ENCODE peak calls at places on chromosome 12, in five cellular contexts. One of them, this sample, is unnamed.

GRCh38 chr12:108116254-108116653 is 12.8 kb upstream of the WSCD2 start:
- DNase-seq in fibroblast of lung: no peak
- DNase-seq in HCT116: no peak
- DNase-seq in aorta: no peak
- DNase-seq in PC-3: no peak
- DNase-seq in this sample: no peak

GRCh38 chr12:58364389-58365086 is 423.2 kb downstream of the ATP23 start:
- DNase-seq in fibroblast of lung: peak; percentile 98
- DNase-seq in HCT116: peak; percentile 12
- DNase-seq in aorta: no peak
- DNase-seq in PC-3: peak; percentile 98
- DNase-seq in this sample: peak; percentile 86

GRCh38 chr12:123243851-123244250 is 10.6 kb downstream of the MTRFR start:
- DNase-seq in fibroblast of lung: no peak
- DNase-seq in HCT116: no peak
- DNase-seq in aorta: no peak
- DNase-seq in PC-3: no peak
- DNase-seq in this sample: no peak

GRCh38 chr12:65004270-65004669 is 116.8 kb downstream of the WIF1 start:
- DNase-seq in fibroblast of lung: no peak
- DNase-seq in HCT116: no peak
- DNase-seq in aorta: no peak
- DNase-seq in PC-3: peak; percentile 51
- DNase-seq in this sample: no peak

GRCh38 chr12:54401127-54401526 is 16.6 kb upstream of the ZNF385A start:
- DNase-seq in fibroblast of lung: no peak
- DNase-seq in HCT116: no peak
- DNase-seq in aorta: no peak
- DNase-seq in PC-3: no peak
- DNase-seq in this sample: no peak

GRCh38 chr12:63945777-63946176 is 101.3 kb downstream of the SRGAP1 start:
- DNase-seq in fibroblast of lung: no peak
- DNase-seq in HCT116: no peak
- DNase-seq in aorta: no peak
- DNase-seq in PC-3: no peak
- DNase-seq in this sample: no peak

GRCh38 chr12:114512351-114512750 is 106.4 kb upstream of the TBX5 start:
- DNase-seq in fibroblast of lung: no peak
- DNase-seq in HCT116: no peak
- DNase-seq in aorta: no peak
- DNase-seq in PC-3: no peak
- DNase-seq in this sample: no peak

GRCh38 chr12:57091633-57092528 is 3.0 kb downstream of the NAB2 start:
- DNase-seq in fibroblast of lung: no peak
- DNase-seq in HCT116: no peak
- DNase-seq in aorta: no peak
- DNase-seq in PC-3: no peak
- DNase-seq in this sample: peak; percentile 51

GRCh38 chr12:113136128-113136989 is 798 bp upstream of the RASAL1 start:
- DNase-seq in fibroblast of lung: no peak
- DNase-seq in HCT116: peak; percentile 22
- DNase-seq in aorta: no peak
- DNase-seq in PC-3: no peak
- DNase-seq in this sample: no peak

GRCh38 chr12:85191-85666 is 18.7 kb downstream of the IQSEC3 start:
- DNase-seq in fibroblast of lung: no peak
- DNase-seq in HCT116: no peak
- DNase-seq in aorta: no peak
- DNase-seq in PC-3: no peak
- DNase-seq in this sample: no peak

GRCh38 chr12:57609781-57610552 is 1.3 kb upstream of the ARHGEF25 start:
- DNase-seq in fibroblast of lung: no peak
- DNase-seq in HCT116: no peak
- DNase-seq in aorta: no peak
- DNase-seq in PC-3: no peak
- DNase-seq in this sample: no peak

GRCh38 chr12:85820117-85820516 is 16.1 kb downstream of the RASSF9 start:
- DNase-seq in fibroblast of lung: peak; percentile 15
- DNase-seq in HCT116: no peak
- DNase-seq in aorta: no peak
- DNase-seq in PC-3: no peak
- DNase-seq in this sample: no peak

GRCh38 chr12:82608706-82609105 is 78.0 kb upstream of the TMTC2 start:
- DNase-seq in fibroblast of lung: peak; percentile 4
- DNase-seq in HCT116: no peak
- DNase-seq in aorta: no peak
- DNase-seq in PC-3: peak; percentile 80
- DNase-seq in this sample: no peak

GRCh38 chr12:115149685-115150378 is 465.9 kb upstream of the TBX3 start:
- DNase-seq in fibroblast of lung: peak; percentile 95
- DNase-seq in HCT116: no peak
- DNase-seq in aorta: no peak
- DNase-seq in PC-3: peak; percentile 79
- DNase-seq in this sample: no peak

GRCh38 chr12:67698711-67699603 is 50.4 kb downstream of the DYRK2 start:
- DNase-seq in fibroblast of lung: peak; percentile 40
- DNase-seq in HCT116: no peak
- DNase-seq in aorta: no peak
- DNase-seq in PC-3: peak; percentile 53
- DNase-seq in this sample: no peak
- H3K4me3 ChIP-seq in fibroblast of lung: peak overlapping the region; percentile 45
- H3K4me3 ChIP-seq in HCT116: no peak overlapping the region
- H3K4me3 ChIP-seq in aorta: peak overlapping the region; percentile 79
- H3K4me3 ChIP-seq in PC-3: peak overlapping the region; percentile 14
- H3K4me3 ChIP-seq in this sample: no peak overlapping the region

GRCh38 chr12:132438726-132439125 is 51.2 kb upstream of the FBRSL1 start:
- DNase-seq in fibroblast of lung: no peak
- DNase-seq in HCT116: no peak
- DNase-seq in aorta: no peak
- DNase-seq in PC-3: no peak
- DNase-seq in this sample: no peak

GRCh38 chr12:132437252-132438138 is 52.5 kb upstream of the FBRSL1 start:
- DNase-seq in fibroblast of lung: no peak
- DNase-seq in HCT116: no peak
- DNase-seq in aorta: no peak
- DNase-seq in PC-3: no peak
- DNase-seq in this sample: no peak

GRCh38 chr12:132438139-132438700 is 51.7 kb upstream of the FBRSL1 start:
- DNase-seq in fibroblast of lung: no peak
- DNase-seq in HCT116: no peak
- DNase-seq in aorta: no peak
- DNase-seq in PC-3: no peak
- DNase-seq in this sample: no peak

GRCh38 chr12:132436791-132437251 is 53.1 kb upstream of the FBRSL1 start:
- DNase-seq in fibroblast of lung: no peak
- DNase-seq in HCT116: no peak
- DNase-seq in aorta: no peak
- DNase-seq in PC-3: no peak
- DNase-seq in this sample: no peak

DNA sequence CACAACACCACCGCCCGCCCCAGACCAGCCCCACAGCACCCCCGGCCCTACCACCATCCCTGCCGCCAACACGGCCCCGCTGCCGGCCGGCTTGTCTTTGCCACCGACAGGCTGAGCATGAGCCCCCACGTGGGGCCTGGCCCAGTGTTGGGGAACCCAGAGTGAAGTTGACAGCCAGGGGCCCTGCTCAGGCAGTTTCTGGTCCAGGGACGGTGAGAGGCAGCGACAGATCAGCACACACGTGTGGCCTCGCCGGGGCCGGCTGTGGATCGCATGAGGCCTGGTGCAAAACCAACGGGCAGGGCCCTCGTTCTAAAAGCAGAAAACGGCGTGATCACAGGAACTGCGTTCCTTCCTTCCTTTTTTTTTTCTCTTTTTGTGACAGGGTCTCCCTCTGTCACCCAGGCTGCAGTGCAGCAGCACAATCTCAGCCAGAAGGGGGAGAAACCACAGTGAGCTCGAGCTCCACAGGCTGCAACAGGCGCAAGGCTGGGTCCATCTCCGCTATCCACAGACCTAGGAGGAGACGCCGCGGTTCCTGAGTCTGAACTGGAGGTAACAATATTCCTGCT is 50.5 kb upstream of the FBRSL1 start:
- DNase-seq in fibroblast of lung: no peak
- DNase-seq in HCT116: no peak
- DNase-seq in aorta: no peak
- DNase-seq in PC-3: no peak
- DNase-seq in this sample: no peak
- H3K4me1 ChIP-seq in fibroblast of lung: no peaks in the 10 kb centered on the region
- H3K4me1 ChIP-seq in HCT116: no peaks in the 10 kb centered on the region
- H3K4me1 ChIP-seq in aorta: no peaks in the 10 kb centered on the region
- H3K4me1 ChIP-seq in PC-3: no peaks in the 10 kb centered on the region
- H3K4me1 ChIP-seq in this sample: no peaks in the 10 kb centered on the region

GRCh38 chr12:52186135-52186840 is 5.5 kb downstream of the KRT80 start:
- DNase-seq in fibroblast of lung: peak; percentile 73
- DNase-seq in HCT116: no peak
- DNase-seq in aorta: no peak
- DNase-seq in PC-3: peak; percentile 92
- DNase-seq in this sample: peak; percentile 80

GRCh38 chr12:52187640-52188039 is 4.2 kb downstream of the KRT80 start:
- DNase-seq in fibroblast of lung: no peak
- DNase-seq in HCT116: no peak
- DNase-seq in aorta: no peak
- DNase-seq in PC-3: no peak
- DNase-seq in this sample: no peak

GRCh38 chr12:52187206-52187605 is 4.6 kb downstream of the KRT80 start:
- DNase-seq in fibroblast of lung: no peak
- DNase-seq in HCT116: no peak
- DNase-seq in aorta: no peak
- DNase-seq in PC-3: no peak
- DNase-seq in this sample: no peak

GRCh38 chr12:52189376-52190174 is 2.2 kb downstream of the KRT80 start:
- DNase-seq in fibroblast of lung: no peak
- DNase-seq in HCT116: no peak
- DNase-seq in aorta: no peak
- DNase-seq in PC-3: peak; percentile 54
- DNase-seq in this sample: peak; percentile 69

DNA sequence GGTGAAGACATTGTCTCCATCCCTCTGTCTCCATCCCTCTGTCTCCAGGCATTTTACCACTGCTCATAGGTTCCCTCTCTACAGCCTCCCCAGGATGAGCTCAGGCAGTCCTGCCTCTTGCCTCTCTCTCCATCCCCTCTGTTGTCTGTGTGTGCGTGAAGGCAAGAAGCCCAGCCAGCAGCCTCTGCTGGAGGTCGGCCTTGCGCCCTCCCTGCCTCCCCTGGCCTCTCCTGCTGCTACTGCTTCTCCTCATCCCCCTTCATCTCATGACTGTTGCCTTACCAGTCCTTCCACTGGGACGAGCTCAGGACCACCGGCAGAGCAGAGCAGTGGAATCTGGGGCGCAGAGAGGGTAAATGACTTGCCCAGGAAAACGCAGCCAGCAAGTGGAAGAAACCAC is 3.2 kb downstream of the KRT80 start:
- DNase-seq in fibroblast of lung: no peak
- DNase-seq in HCT116: no peak
- DNase-seq in aorta: no peak
- DNase-seq in PC-3: no peak
- DNase-seq in this sample: no peak
- H3K27ac ChIP-seq in fibroblast of lung: peak overlapping the region; percentile 2
- H3K27ac ChIP-seq in HCT116: no peak overlapping the region
- H3K27ac ChIP-seq in aorta: no peak overlapping the region
- H3K27ac ChIP-seq in PC-3: no peak overlapping the region
- H3K27ac ChIP-seq in this sample: no peak overlapping the region

GRCh38 chr12:9708853-9709252 is 24.0 kb downstream of the CLECL1 start:
- DNase-seq in fibroblast of lung: no peak
- DNase-seq in HCT116: no peak
- DNase-seq in aorta: no peak
- DNase-seq in PC-3: no peak
- DNase-seq in this sample: no peak

GRCh38 chr12:9707864-9708808 is 24.8 kb downstream of the CLECL1 start:
- DNase-seq in fibroblast of lung: peak; percentile 71
- DNase-seq in HCT116: peak; percentile 37
- DNase-seq in aorta: peak; percentile 68
- DNase-seq in PC-3: peak; percentile 61
- DNase-seq in this sample: peak; percentile 71

GRCh38 chr12:9706081-9706685 is 26.7 kb downstream of the CLECL1 start:
- DNase-seq in fibroblast of lung: no peak
- DNase-seq in HCT116: no peak
- DNase-seq in aorta: no peak
- DNase-seq in PC-3: peak; percentile 65
- DNase-seq in this sample: no peak

GRCh38 chr12:9710584-9711375 is 22.1 kb downstream of the CLECL1 start:
- DNase-seq in fibroblast of lung: no peak
- DNase-seq in HCT116: no peak
- DNase-seq in aorta: no peak
- DNase-seq in PC-3: no peak
- DNase-seq in this sample: no peak

GRCh38 chr12:9707356-9707755 is 25.5 kb downstream of the CLECL1 start:
- DNase-seq in fibroblast of lung: no peak
- DNase-seq in HCT116: no peak
- DNase-seq in aorta: no peak
- DNase-seq in PC-3: no peak
- DNase-seq in this sample: no peak
- H3K4me3 ChIP-seq in fibroblast of lung: no peak overlapping the region
- H3K4me3 ChIP-seq in HCT116: no peak overlapping the region
- H3K4me3 ChIP-seq in aorta: no peak overlapping the region
- H3K4me3 ChIP-seq in PC-3: no peak overlapping the region
- H3K4me3 ChIP-seq in this sample: no peak overlapping the region

GRCh38 chr12:121976950-121977349 is 44.7 kb upstream of the BCL7A start:
- DNase-seq in fibroblast of lung: no peak
- DNase-seq in HCT116: no peak
- DNase-seq in aorta: no peak
- DNase-seq in PC-3: no peak
- DNase-seq in this sample: no peak
- H3K4me1 ChIP-seq in fibroblast of lung: no peaks in the 10 kb centered on the region
- H3K4me1 ChIP-seq in HCT116: no peaks in the 10 kb centered on the region
- H3K4me1 ChIP-seq in aorta: no peaks in the 10 kb centered on the region
- H3K4me1 ChIP-seq in PC-3: no peaks in the 10 kb centered on the region
- H3K4me1 ChIP-seq in this sample: no peaks in the 10 kb centered on the region

DNA sequence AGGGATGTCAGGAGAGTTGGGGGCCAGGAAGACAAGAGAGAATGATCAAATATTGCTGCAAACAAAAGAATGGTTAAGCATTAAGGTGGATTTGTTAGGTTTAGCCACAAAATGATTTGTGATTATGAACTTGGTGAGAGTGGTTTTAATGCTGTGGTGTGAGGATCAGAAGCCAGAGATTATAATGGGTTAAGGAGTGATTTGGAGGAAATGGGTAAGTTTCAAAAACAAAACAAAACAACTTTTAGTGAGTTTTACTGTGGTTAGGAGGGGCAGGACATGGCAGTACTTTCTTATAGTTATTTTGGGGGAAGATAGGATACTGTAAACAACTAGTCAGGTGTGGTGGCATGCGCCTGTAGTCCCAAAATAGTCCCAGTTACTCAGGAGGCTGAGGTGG is 24.0 kb downstream of the DIP2B start:
- DNase-seq in fibroblast of lung: no peak
- DNase-seq in HCT116: no peak
- DNase-seq in aorta: no peak
- DNase-seq in PC-3: no peak
- DNase-seq in this sample: no peak
- H3K27ac ChIP-seq in fibroblast of lung: no peak overlapping the region
- H3K27ac ChIP-seq in HCT116: no peak overlapping the region
- H3K27ac ChIP-seq in aorta: no peak overlapping the region
- H3K27ac ChIP-seq in PC-3: peak overlapping the region; percentile 1
- H3K27ac ChIP-seq in this sample: no peak overlapping the region

This sample was measured in SJCRH30.